ENCODE peak calls at places on chromosome 10, in ten cellular contexts. Q is activated CD8-positive, alpha-beta memory T cell treated with anti-CD3 and anti-CD28 coated beads, Interleukin-2, amount 10 ng/mL, durations not matched to agents 7 days and 5 days; Y is astrocyte of the spinal cord; M is M059J; R is AG10803; B is SK-MEL-5; V is LoVo; N is glutamatergic neuron; C is LNCaP clone FGC; H is T follicular helper cell. T is an unnamed sample.

GRCh38 chr10:43594944-43595589 is 11.2 kb upstream of the ZNF485 start:
- DNase-seq in Q (peak), Y (peak), M (peak), R (peak), B (no peak), V (no peak), N (no peak), C (no peak), H (no peak), T (no peak)

GRCh38 chr10:101272229-101272868 is 43.1 kb upstream of the LBX1 start:
- DNase-seq in Q (peak), Y (peak), M (peak), R (peak), B (peak), V (peak), N (peak), C (no peak), H (peak), T (peak)

GRCh38 chr10:124249812-124250432 is 156.5 kb upstream of the CHST15 start:
- DNase-seq in Q (no peak), Y (no peak), M (no peak), R (no peak), B (peak), V (no peak), N (no peak), C (no peak), H (no peak), T (no peak)

GRCh38 chr10:75408512-75408881 is 6.9 kb upstream of the ZNF503 start:
- DNase-seq in Q (no peak), Y (no peak), M (no peak), R (no peak), B (no peak), V (no peak), N (peak), C (no peak), H (no peak), T (no peak)

GRCh38 chr10:124005091-124005490 is 88.3 kb downstream of the CHST15 start:
- DNase-seq in Q (no peak), Y (no peak), M (no peak), R (no peak), B (no peak), V (no peak), N (peak), C (no peak), H (no peak), T (no peak)

GRCh38 chr10:45000764-45001381 is at the start of gene ZNF22:
- DNase-seq in Q (peak), Y (peak), M (peak), R (peak), B (no peak), V (peak), N (peak), C (no peak), H (peak), T (peak)

GRCh38 chr10:58531084-58531695 is 18.5 kb downstream of the BICC1 start:
- DNase-seq in Q (peak), Y (peak), M (peak), R (peak), B (peak), V (peak), N (peak), C (no peak), H (no peak), T (no peak)

GRCh38 chr10:22669163-22669711 is 45.1 kb downstream of the PIP4K2A start:
- DNase-seq in Q (no peak), Y (no peak), M (no peak), R (no peak), B (no peak), V (no peak), N (no peak), C (no peak), H (no peak), T (no peak)

GRCh38 chr10:33237736-33238624 is 96.5 kb downstream of the NRP1 start:
- DNase-seq in Q (no peak), Y (peak), M (peak), R (peak), B (no peak), V (peak), N (no peak), C (no peak), H (no peak), T (no peak)

GRCh38 chr10:84076047-84076388 is 63.3 kb upstream of the GHITM start:
- DNase-seq in Q (no peak), Y (peak), M (peak), R (peak), B (no peak), V (no peak), N (no peak), C (no peak), H (no peak), T (no peak)

GRCh38 chr10:101292194-101293006 is 61.6 kb upstream of the BTRC start:
- DNase-seq in Q (no peak), Y (peak), M (no peak), R (no peak), B (peak), V (peak), N (peak), C (no peak), H (no peak), T (no peak)

GRCh38 chr10:28008054-28008453 is 9.2 kb upstream of the ODAD2 start:
- DNase-seq in Q (no peak), Y (no peak), M (peak), R (no peak), B (no peak), V (no peak), N (no peak), C (no peak), H (no peak), T (no peak)

GRCh38 chr10:102678842-102679289 is 34.6 kb downstream of the TRIM8 start:
- DNase-seq in Q (no peak), Y (peak), M (peak), R (peak), B (peak), V (peak), N (peak), C (no peak), H (no peak), T (no peak)

GRCh38 chr10:113301342-113301984 is 251.4 kb upstream of the HABP2 start:
- DNase-seq in Q (no peak), Y (no peak), M (no peak), R (no peak), B (no peak), V (no peak), N (no peak), C (no peak), H (no peak), T (no peak)

GRCh38 chr10:50595785-50596184 is 28.0 kb downstream of the SGMS1 start:
- DNase-seq in Q (no peak), Y (no peak), M (no peak), R (no peak), B (no peak), V (no peak), N (no peak), C (no peak), H (no peak), T (no peak)

GRCh38 chr10:77846718-77847311 is 79.7 kb downstream of the DLG5 start:
- DNase-seq in Q (peak), Y (peak), M (peak), R (peak), B (peak), V (peak), N (peak), C (no peak), H (peak), T (peak)

GRCh38 chr10:45592926-45593325 is 79.6 kb downstream of the ZFAND4 start:
- DNase-seq in Q (no peak), Y (no peak), M (no peak), R (no peak), B (no peak), V (no peak), N (no peak), C (no peak), H (no peak), T (no peak)

GRCh38 chr10:124303662-124304418 is 114.9 kb downstream of the OAT start:
- DNase-seq in Q (no peak), Y (no peak), M (no peak), R (no peak), B (no peak), V (no peak), N (no peak), C (no peak), H (no peak), T (no peak)

GRCh38 chr10:63064706-63065105 is 68.4 kb upstream of the NRBF2 start:
- DNase-seq in Q (no peak), Y (no peak), M (peak), R (peak), B (peak), V (no peak), N (no peak), C (no peak), H (no peak), T (no peak)

GRCh38 chr10:117532451-117533107 is 10.0 kb upstream of the EMX2 start:
- DNase-seq in Q (no peak), Y (no peak), M (no peak), R (no peak), B (no peak), V (no peak), N (no peak), C (no peak), H (no peak), T (no peak)

GRCh38 chr10:100041620-100042019 is 31.9 kb upstream of the DNMBP start:
- DNase-seq in Q (no peak), Y (no peak), M (no peak), R (no peak), B (no peak), V (no peak), N (no peak), C (no peak), H (no peak), T (no peak)

GRCh38 chr10:62083868-62084267 is 182.4 kb downstream of the ARID5B start:
- DNase-seq in Q (no peak), Y (peak), M (peak), R (peak), B (peak), V (no peak), N (no peak), C (no peak), H (no peak), T (no peak)

GRCh38 chr10:31708513-31708912 is 220.1 kb downstream of the ARHGAP12 start:
- DNase-seq in Q (no peak), Y (no peak), M (no peak), R (no peak), B (no peak), V (no peak), N (peak), C (no peak), H (no peak), T (no peak)

GRCh38 chr10:72557362-72557761 is 68.5 kb downstream of the MICU1 start:
- DNase-seq in Q (no peak), Y (peak), M (no peak), R (peak), B (no peak), V (no peak), N (no peak), C (no peak), H (no peak), T (no peak)

GRCh38 chr10:119221201-119221600 is 13.8 kb downstream of the GRK5 start:
- DNase-seq in Q (no peak), Y (no peak), M (no peak), R (peak), B (no peak), V (no peak), N (no peak), C (no peak), H (no peak), T (no peak)

GRCh38 chr10:94397549-94398370 is 4.6 kb upstream of the TBC1D12 start:
- DNase-seq in Q (no peak), Y (no peak), M (peak), R (peak), B (no peak), V (no peak), N (no peak), C (no peak), H (no peak), T (no peak)

GRCh38 chr10:97020452-97021400 is 165.0 kb downstream of the SLIT1 start:
- DNase-seq in Q (no peak), Y (peak), M (no peak), R (peak), B (no peak), V (no peak), N (no peak), C (no peak), H (no peak), T (no peak)

GRCh38 chr10:86673827-86674581 is 5.7 kb downstream of the LDB3 start:
- DNase-seq in Q (no peak), Y (no peak), M (no peak), R (no peak), B (no peak), V (no peak), N (peak), C (no peak), H (no peak), T (no peak)

GRCh38 chr10:60611291-60611747 is 167.0 kb upstream of the CDK1 start:
- DNase-seq in Q (no peak), Y (peak), M (peak), R (peak), B (no peak), V (peak), N (no peak), C (no peak), H (no peak), T (no peak)

GRCh38 chr10:46225597-46225996 is 61.2 kb upstream of the ANTXRL start:
- DNase-seq in Q (peak), Y (no peak), M (no peak), R (no peak), B (no peak), V (no peak), N (no peak), C (no peak), H (no peak), T (no peak)

GRCh38 chr10:118547282-118547681 is 48.2 kb downstream of the PRLHR start:
- DNase-seq in Q (no peak), Y (no peak), M (no peak), R (no peak), B (no peak), V (no peak), N (no peak), C (no peak), H (no peak), T (no peak)

GRCh38 chr10:107545717-107546116 is 381.2 kb upstream of the SORCS1 start:
- DNase-seq in Q (no peak), Y (no peak), M (peak), R (no peak), B (no peak), V (no peak), N (no peak), C (no peak), H (no peak), T (no peak)

GRCh38 chr10:89591796-89592271 is 53.2 kb downstream of the PANK1 start:
- DNase-seq in Q (no peak), Y (peak), M (peak), R (peak), B (peak), V (no peak), N (no peak), C (no peak), H (no peak), T (no peak)